ENCODE peak calls at places on chromosomes 16 and 17, in five cellular contexts. I is cardiac muscle cell, G is dorsolateral prefrontal cortex, P is AG09309, Z is GM12864. W is an unnamed sample.

GRCh38 chr17:56994009-56994792 is 16.3 kb downstream of the SCPEP1 start:
- DNase-seq in Z (no peak), P (peak), I (peak), G (no peak), W (no peak)

GRCh38 chr16:23128056-23128455 is 21.2 kb downstream of the USP31 start:
- DNase-seq in I (no peak), G (no peak), P (no peak), Z (no peak), W (no peak)

GRCh38 chr16:89828199-89828869 is at the start of gene SPIRE2:
- DNase-seq in P (peak), Z (no peak), G (peak), I (peak), W (no peak)

GRCh38 chr16:52578007-52578828 is 31.3 kb upstream of the TOX3 start:
- DNase-seq in P (no peak), I (no peak), G (no peak), Z (no peak), W (no peak)

GRCh38 chr16:4505356-4506153 is 29.4 kb downstream of the HMOX2 start:
- DNase-seq in Z (peak), P (no peak), G (no peak), I (no peak), W (no peak)

GRCh38 chr17:82304826-82305726 is 12.3 kb downstream of the CD7 start:
- DNase-seq in Z (no peak), G (no peak), P (no peak), I (no peak), W (no peak)

GRCh38 chr17:77666480-77666879 is 292.0 kb upstream of the TNRC6C start:
- DNase-seq in G (no peak), Z (no peak), P (no peak), I (no peak), W (no peak)

GRCh38 chr16:87474017-87474416 is 18.8 kb downstream of the ZCCHC14 start:
- DNase-seq in G (no peak), I (no peak), Z (no peak), P (no peak), W (no peak)

GRCh38 chr17:52885882-52886281 is 727.4 kb upstream of the CA10 start:
- DNase-seq in I (no peak), Z (no peak), G (no peak), P (no peak), W (no peak)

GRCh38 chr16:71645450-71645849 is 19.5 kb downstream of the MARVELD3 start:
- DNase-seq in P (no peak), I (peak), G (no peak), Z (no peak), W (no peak)

GRCh38 chr16:4214215-4214621 is 27.7 kb downstream of the SRL start:
- DNase-seq in P (peak), I (peak), Z (no peak), G (no peak), W (peak)

DNA sequence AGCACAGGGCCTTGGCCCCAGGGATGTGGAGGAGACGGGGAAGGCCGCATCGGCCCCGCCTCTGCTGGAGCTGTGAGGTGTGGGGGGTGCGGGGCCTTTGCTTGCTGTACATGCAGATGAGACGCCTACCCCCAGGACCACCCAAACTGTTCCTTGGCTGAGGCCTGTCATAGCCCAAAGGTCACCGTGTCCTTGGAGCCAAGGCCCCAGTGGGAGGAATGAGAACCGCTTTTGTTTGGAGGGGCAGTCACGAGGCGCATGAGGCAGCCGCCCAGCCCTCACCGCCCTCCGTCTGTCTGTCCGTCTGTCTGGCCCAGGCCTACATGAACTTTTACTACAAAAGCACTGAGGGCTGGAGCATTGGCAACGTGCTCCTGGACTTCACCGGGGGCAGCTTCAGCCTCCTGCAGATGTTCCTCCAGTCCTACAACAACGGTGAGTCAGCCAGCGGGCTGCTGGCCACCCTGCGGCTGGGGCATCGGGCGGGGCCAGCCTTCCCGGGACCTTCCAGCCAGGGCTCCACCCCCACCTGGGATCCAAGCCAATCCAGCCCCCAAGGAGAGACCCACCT is 8.8 kb downstream of the TAX1BP3 start:
- DNase-seq in I (peak), G (no peak), P (peak), Z (no peak), W (no peak)
- H3K4me3 ChIP-seq in I (no peak), G (no peak), P (no peak), Z (no peak), W (no peak)

DNA sequence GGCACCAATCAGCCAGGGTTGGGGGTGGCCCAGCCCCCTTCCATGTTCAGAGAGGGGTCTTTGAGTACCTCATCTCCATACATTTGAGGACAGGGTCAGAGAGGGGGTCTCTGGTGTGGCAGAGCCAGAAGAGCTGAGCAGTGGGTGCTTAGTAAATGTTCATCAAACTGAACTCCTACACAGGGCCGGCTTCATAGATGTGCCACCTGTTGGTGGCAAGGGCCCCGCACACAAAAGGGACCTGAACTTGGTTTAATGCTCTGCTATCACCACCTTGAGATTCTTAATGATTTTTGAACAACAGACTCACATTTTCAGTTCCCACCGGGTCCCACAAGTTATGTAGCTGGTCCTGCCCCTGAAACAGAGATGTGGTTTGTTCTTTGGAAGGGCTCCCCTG is 9.0 kb upstream of the C1QL1 start:
- DNase-seq in Z (no peak), I (no peak), G (no peak), P (no peak), W (no peak)
- TF ChIP-seq CTCF in Z (peak), I (no peak), G (no peak), P (no peak), W (no peak)

DNA sequence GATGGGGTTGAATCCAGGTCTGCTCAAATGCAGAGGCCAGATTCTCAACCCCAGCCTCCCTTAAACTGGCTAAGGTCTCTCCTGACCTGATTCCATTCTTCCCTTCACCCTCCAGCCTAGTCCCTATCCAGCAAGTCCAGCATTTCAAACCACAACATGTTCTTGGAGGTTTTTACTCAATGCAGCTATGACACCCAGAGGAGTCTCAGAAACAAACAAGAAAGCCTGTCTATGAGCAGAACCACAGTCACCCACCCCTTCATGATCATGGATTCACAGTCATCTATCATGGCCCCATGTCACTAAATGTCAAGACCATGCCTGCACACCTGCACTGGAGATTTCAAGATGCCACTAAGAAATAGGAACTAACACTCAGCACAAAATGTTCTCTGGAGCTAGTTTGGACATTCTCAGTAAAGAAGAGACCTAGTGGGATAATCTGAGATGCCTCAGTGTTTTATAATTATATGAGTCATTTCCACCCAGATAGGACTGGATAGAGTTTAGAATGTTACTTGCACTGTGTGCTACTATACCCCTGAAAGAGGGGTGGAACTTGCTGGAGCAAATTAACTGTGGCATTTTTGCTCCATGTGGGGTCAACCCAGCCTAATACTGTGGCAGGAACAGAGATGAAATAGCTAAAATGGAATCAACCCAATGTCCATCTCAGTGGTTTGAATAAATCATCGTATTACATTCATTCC is 9.5 kb upstream of the METTL22 start:
- DNase-seq in G (no peak), Z (no peak), P (no peak), I (peak), W (no peak)
- H3K4me3 ChIP-seq in G (no peak), Z (no peak), P (no peak), I (no peak), W (no peak)

GRCh38 chr17:81119223-81120148 is 45.8 kb upstream of the PVALEF start:
- DNase-seq in G (peak), I (peak), P (peak), Z (peak), W (peak)
- TF ChIP-seq CTCF in G (peak), I (peak), P (no peak), Z (peak), W (no peak)

DNA sequence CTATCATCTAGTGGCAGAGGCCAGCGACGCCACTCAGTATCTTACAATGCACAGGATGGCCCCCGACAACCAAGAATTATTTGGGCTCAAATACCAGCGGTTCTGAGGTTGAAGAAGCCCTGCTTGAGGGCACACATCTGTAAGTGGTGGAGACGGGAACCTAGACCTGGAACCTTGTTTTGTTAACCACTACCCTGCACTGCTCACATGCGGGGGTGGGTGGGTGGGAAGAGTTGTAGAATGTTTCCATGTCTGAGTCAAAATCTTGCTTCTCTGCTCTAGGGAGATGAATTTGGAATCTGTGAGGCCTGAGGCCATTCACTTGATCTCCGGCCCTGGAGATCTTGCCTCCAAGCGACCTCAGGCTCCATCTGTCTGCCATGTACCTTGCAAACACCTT is 44.1 kb downstream of the ABCC1 start:
- DNase-seq in G (no peak), Z (no peak), P (no peak), I (no peak), W (no peak)
- H3K4me3 ChIP-seq in G (no peak), Z (no peak), P (no peak), I (no peak), W (no peak)

GRCh38 chr16:67731071-67731810 is 12.1 kb upstream of the GFOD2 start:
- DNase-seq in Z (no peak), P (no peak), G (no peak), I (no peak), W (no peak)

GRCh38 chr16:67733734-67734470 is 14.8 kb upstream of the GFOD2 start:
- DNase-seq in G (no peak), I (no peak), P (no peak), Z (no peak), W (no peak)

GRCh38 chr16:67727521-67728485 is 8.7 kb upstream of the GFOD2 start:
- DNase-seq in Z (no peak), G (no peak), I (no peak), P (no peak), W (no peak)

GRCh38 chr16:67729636-67730248 is 10.6 kb upstream of the GFOD2 start:
- DNase-seq in P (no peak), G (no peak), I (no peak), Z (no peak), W (no peak)

DNA sequence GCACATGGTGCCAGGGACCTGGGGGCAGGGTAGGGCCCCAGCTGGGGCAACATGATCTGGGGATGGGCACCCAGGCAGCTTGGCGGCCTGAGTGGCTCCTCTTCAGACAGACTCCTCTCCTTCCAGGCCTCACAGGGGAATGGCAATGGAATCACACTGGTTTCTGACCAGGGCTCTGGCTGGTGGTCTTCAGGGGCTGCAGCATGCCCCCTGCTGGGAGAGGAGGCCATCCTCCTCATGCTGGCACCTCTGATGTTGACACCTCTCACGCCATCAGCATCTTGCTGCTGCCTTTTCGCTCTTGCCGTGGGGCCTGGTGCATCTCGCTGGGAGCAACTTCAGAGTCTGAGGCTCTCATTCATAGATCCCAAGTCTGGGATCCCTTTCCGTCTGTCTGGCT is 11.2 kb upstream of the GFOD2 start:
- DNase-seq in G (no peak), Z (no peak), I (no peak), P (no peak), W (no peak)
- TF ChIP-seq CTCF in G (no peak), Z (no peak), I (no peak), P (no peak), W (no peak)

GRCh38 chr16:57536306-57537193 is at the start of gene CCDC102A:
- DNase-seq in G (no peak), Z (no peak), I (peak), P (no peak), W (no peak)

GRCh38 chr16:57537194-57537505 is 779 bp upstream of the CCDC102A start:
- DNase-seq in Z (no peak), P (no peak), I (no peak), G (no peak), W (no peak)

GRCh38 chr16:57534881-57535658 is 1.3 kb downstream of the CCDC102A start:
- DNase-seq in Z (no peak), G (no peak), P (no peak), I (no peak), W (no peak)

GRCh38 chr16:57534337-57534880 is 2.0 kb downstream of the CCDC102A start:
- DNase-seq in Z (no peak), I (no peak), P (no peak), G (no peak), W (no peak)

GRCh38 chr16:57535680-57536305 is 578 bp downstream of the CCDC102A start:
- DNase-seq in Z (peak), P (peak), I (peak), G (peak), W (no peak)
- H3K4me3 ChIP-seq in Z (peak), P (peak), I (peak), G (peak), W (peak)

GRCh38 chr17:45293413-45294211 is 23.2 kb downstream of the MAP3K14 start:
- DNase-seq in G (peak), Z (no peak), I (peak), P (peak), W (peak)
- TF ChIP-seq CTCF in G (no peak), Z (no peak), I (no peak), P (peak), W (peak)

W was measured in epithelial cell of proximal tubule.